ENCODE peak calls at places on chromosomes 16 and 17, in ten cellular contexts. One of them, this sample, is unnamed. For H3K4me1 and H4K20me1, the result is how much of the 10 kb centered on the place peaks cover.

GRCh38 chr16:49911430-49911829 is 55.5 kb upstream of the ZNF423 start:
- DNase-seq in endothelial cell of umbilical vein: no peak
- DNase-seq in IMR-90: no peak
- DNase-seq in GM23248: no peak
- DNase-seq in PC-3: no peak
- DNase-seq in fibroblast of lung: no peak
- DNase-seq in OCI-LY7: no peak
- DNase-seq in neural progenitor cell: no peak
- DNase-seq in GM23338: no peak
- DNase-seq in DND-41: no peak
- DNase-seq in this sample: no peak

GRCh38 chr16:19783363-19783762 is 65.3 kb downstream of the IQCK start:
- DNase-seq in endothelial cell of umbilical vein: no peak
- DNase-seq in DND-41: no peak
- DNase-seq in PC-3: no peak
- DNase-seq in neural progenitor cell: no peak
- DNase-seq in fibroblast of lung: peak
- DNase-seq in OCI-LY7: no peak
- DNase-seq in GM23248: no peak
- DNase-seq in IMR-90: no peak
- DNase-seq in GM23338: no peak
- DNase-seq in this sample: no peak

GRCh38 chr17:12592941-12593340 is 72.7 kb upstream of the MYOCD start:
- DNase-seq in GM23248: no peak
- DNase-seq in IMR-90: no peak
- DNase-seq in neural progenitor cell: no peak
- DNase-seq in endothelial cell of umbilical vein: no peak
- DNase-seq in fibroblast of lung: peak
- DNase-seq in PC-3: no peak
- DNase-seq in GM23338: no peak
- DNase-seq in OCI-LY7: no peak
- DNase-seq in DND-41: no peak
- DNase-seq in this sample: no peak

GRCh38 chr16:56589141-56590039 is at the start of gene MT3:
- DNase-seq in DND-41: no peak
- DNase-seq in GM23338: peak
- DNase-seq in OCI-LY7: no peak
- DNase-seq in PC-3: peak
- DNase-seq in IMR-90: no peak
- DNase-seq in GM23248: peak
- DNase-seq in fibroblast of lung: no peak
- DNase-seq in endothelial cell of umbilical vein: no peak
- DNase-seq in neural progenitor cell: peak
- DNase-seq in this sample: no peak

GRCh38 chr16:56939801-56940200 is 7.9 kb downstream of the HERPUD1 start:
- DNase-seq in IMR-90: no peak
- DNase-seq in fibroblast of lung: no peak
- DNase-seq in endothelial cell of umbilical vein: no peak
- DNase-seq in PC-3: no peak
- DNase-seq in GM23338: no peak
- DNase-seq in GM23248: no peak
- DNase-seq in OCI-LY7: no peak
- DNase-seq in DND-41: no peak
- DNase-seq in neural progenitor cell: no peak
- DNase-seq in this sample: no peak

GRCh38 chr17:82314012-82314720 is 3.2 kb downstream of the CD7 start:
- DNase-seq in GM23338: no peak
- DNase-seq in OCI-LY7: no peak
- DNase-seq in DND-41: no peak
- DNase-seq in neural progenitor cell: no peak
- DNase-seq in IMR-90: no peak
- DNase-seq in GM23248: no peak
- DNase-seq in endothelial cell of umbilical vein: no peak
- DNase-seq in fibroblast of lung: no peak
- DNase-seq in PC-3: no peak
- DNase-seq in this sample: no peak

GRCh38 chr17:40705567-40705966 is 2.0 kb upstream of the KRT24 start:
- DNase-seq in GM23338: no peak
- DNase-seq in GM23248: no peak
- DNase-seq in endothelial cell of umbilical vein: no peak
- DNase-seq in IMR-90: no peak
- DNase-seq in PC-3: no peak
- DNase-seq in neural progenitor cell: no peak
- DNase-seq in OCI-LY7: no peak
- DNase-seq in DND-41: no peak
- DNase-seq in fibroblast of lung: no peak
- DNase-seq in this sample: no peak

GRCh38 chr17:34257299-34257985 is 2.4 kb downstream of the CCL2 start:
- DNase-seq in GM23338: no peak
- DNase-seq in PC-3: no peak
- DNase-seq in endothelial cell of umbilical vein: peak
- DNase-seq in OCI-LY7: no peak
- DNase-seq in neural progenitor cell: no peak
- DNase-seq in IMR-90: peak
- DNase-seq in DND-41: no peak
- DNase-seq in GM23248: no peak
- DNase-seq in fibroblast of lung: no peak
- DNase-seq in this sample: no peak

GRCh38 chr16:67461600-67462278 is 19.2 kb downstream of the ATP6V0D1 start:
- DNase-seq in fibroblast of lung: no peak
- DNase-seq in GM23338: no peak
- DNase-seq in PC-3: no peak
- DNase-seq in GM23248: no peak
- DNase-seq in DND-41: no peak
- DNase-seq in IMR-90: no peak
- DNase-seq in OCI-LY7: no peak
- DNase-seq in endothelial cell of umbilical vein: no peak
- DNase-seq in neural progenitor cell: no peak
- DNase-seq in this sample: no peak

GRCh38 chr16:72876981-72877373 is 171.0 kb downstream of the ZFHX3 start:
- DNase-seq in PC-3: no peak
- DNase-seq in fibroblast of lung: no peak
- DNase-seq in GM23248: no peak
- DNase-seq in OCI-LY7: no peak
- DNase-seq in DND-41: no peak
- DNase-seq in neural progenitor cell: no peak
- DNase-seq in endothelial cell of umbilical vein: no peak
- DNase-seq in GM23338: no peak
- DNase-seq in IMR-90: no peak
- DNase-seq in this sample: no peak

GRCh38 chr16:67537636-67538591 is 9.3 kb downstream of the RIPOR1 start:
- DNase-seq in GM23248: peak
- DNase-seq in GM23338: peak
- DNase-seq in IMR-90: no peak
- DNase-seq in endothelial cell of umbilical vein: peak
- DNase-seq in OCI-LY7: peak
- DNase-seq in fibroblast of lung: no peak
- DNase-seq in neural progenitor cell: peak
- DNase-seq in DND-41: peak
- DNase-seq in PC-3: no peak
- DNase-seq in this sample: no peak

GRCh38 chr17:35170968-35171771 is 23.0 kb downstream of the SLC35G3 start:
- DNase-seq in neural progenitor cell: no peak
- DNase-seq in OCI-LY7: peak
- DNase-seq in GM23248: peak
- DNase-seq in GM23338: no peak
- DNase-seq in fibroblast of lung: peak
- DNase-seq in DND-41: peak
- DNase-seq in IMR-90: peak
- DNase-seq in PC-3: peak
- DNase-seq in endothelial cell of umbilical vein: peak
- DNase-seq in this sample: no peak

GRCh38 chr16:17228048-17228707 is 242.6 kb downstream of the XYLT1 start:
- DNase-seq in GM23248: no peak
- DNase-seq in endothelial cell of umbilical vein: no peak
- DNase-seq in IMR-90: no peak
- DNase-seq in fibroblast of lung: no peak
- DNase-seq in PC-3: no peak
- DNase-seq in DND-41: no peak
- DNase-seq in OCI-LY7: no peak
- DNase-seq in neural progenitor cell: peak
- DNase-seq in GM23338: no peak
- DNase-seq in this sample: peak

GRCh38 chr17:4648741-4649140 is 7.3 kb upstream of the ALOX15 start:
- DNase-seq in GM23248: no peak
- DNase-seq in DND-41: no peak
- DNase-seq in endothelial cell of umbilical vein: no peak
- DNase-seq in IMR-90: no peak
- DNase-seq in PC-3: no peak
- DNase-seq in GM23338: no peak
- DNase-seq in fibroblast of lung: peak
- DNase-seq in neural progenitor cell: no peak
- DNase-seq in OCI-LY7: no peak
- DNase-seq in this sample: no peak

GRCh38 chr17:12665263-12666210 is at the start of gene MYOCD:
- DNase-seq in neural progenitor cell: peak
- DNase-seq in PC-3: no peak
- DNase-seq in fibroblast of lung: no peak
- DNase-seq in IMR-90: peak
- DNase-seq in OCI-LY7: no peak
- DNase-seq in endothelial cell of umbilical vein: no peak
- DNase-seq in DND-41: no peak
- DNase-seq in GM23338: peak
- DNase-seq in GM23248: peak
- DNase-seq in this sample: no peak

DNA sequence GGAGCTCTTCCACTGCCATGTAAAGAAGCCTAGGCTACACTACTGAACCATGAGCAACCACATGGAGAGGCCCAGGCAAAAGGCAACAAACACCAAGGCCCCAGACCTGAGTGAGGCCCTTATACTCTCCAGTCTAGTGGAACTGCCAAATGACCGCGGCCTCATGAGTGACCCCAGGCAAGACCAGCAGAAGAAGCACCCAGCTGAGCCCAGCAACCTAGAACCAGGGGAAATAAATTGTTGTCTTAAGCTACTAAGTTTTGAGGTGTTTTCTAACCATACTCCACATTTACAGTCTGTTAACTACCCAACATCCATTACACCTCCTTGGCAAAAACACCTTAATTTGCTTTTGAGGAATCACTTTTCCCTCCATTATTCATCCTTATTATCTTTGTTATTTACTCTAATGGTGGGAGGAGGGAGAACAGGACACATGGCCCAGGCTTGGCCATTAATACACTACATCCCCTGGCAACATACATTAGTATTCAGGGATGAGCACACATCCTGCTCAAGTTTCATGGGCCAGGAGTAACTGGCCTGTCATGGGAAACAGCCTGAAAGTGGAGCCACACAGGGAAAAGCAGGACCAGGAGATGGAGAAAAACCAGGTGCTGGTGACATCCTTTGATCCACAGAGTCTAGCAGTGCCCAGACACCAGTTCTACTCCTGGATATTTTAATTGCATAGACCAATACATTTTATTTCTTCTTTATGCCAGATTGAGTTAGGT is 26.2 kb downstream of the SLC39A11 start:
- DNase-seq in OCI-LY7: no peak
- DNase-seq in fibroblast of lung: no peak
- DNase-seq in IMR-90: peak
- DNase-seq in PC-3: peak
- DNase-seq in DND-41: no peak
- DNase-seq in GM23338: no peak
- DNase-seq in endothelial cell of umbilical vein: no peak
- DNase-seq in GM23248: no peak
- DNase-seq in neural progenitor cell: no peak
- DNase-seq in this sample: no peak
- H3K4me1 ChIP-seq in OCI-LY7: under half
- H3K4me1 ChIP-seq in fibroblast of lung: under half
- H3K4me1 ChIP-seq in IMR-90: under half
- H3K4me1 ChIP-seq in PC-3: under half
- H3K4me1 ChIP-seq in DND-41: under half
- H3K4me1 ChIP-seq in GM23338: under half
- H3K4me1 ChIP-seq in endothelial cell of umbilical vein: under half
- H3K4me1 ChIP-seq in GM23248: under half
- H3K4me1 ChIP-seq in neural progenitor cell: under half
- H3K4me1 ChIP-seq in this sample: under half

GRCh38 chr16:53061256-53061655 is 6.5 kb downstream of the CHD9 start:
- DNase-seq in DND-41: no peak
- DNase-seq in fibroblast of lung: no peak
- DNase-seq in neural progenitor cell: no peak
- DNase-seq in GM23248: no peak
- DNase-seq in PC-3: no peak
- DNase-seq in GM23338: no peak
- DNase-seq in OCI-LY7: no peak
- DNase-seq in endothelial cell of umbilical vein: no peak
- DNase-seq in IMR-90: no peak
- DNase-seq in this sample: no peak
- H2AFZ ChIP-seq in DND-41: no peak
- H2AFZ ChIP-seq in fibroblast of lung: no peak
- H2AFZ ChIP-seq in neural progenitor cell: no peak
- H2AFZ ChIP-seq in GM23248: no peak
- H2AFZ ChIP-seq in PC-3: no peak
- H2AFZ ChIP-seq in GM23338: no peak
- H2AFZ ChIP-seq in OCI-LY7: no peak
- H2AFZ ChIP-seq in endothelial cell of umbilical vein: no peak
- H2AFZ ChIP-seq in IMR-90: no peak
- H2AFZ ChIP-seq in this sample: no peak

GRCh38 chr16:88473666-88474534 is 20.8 kb downstream of the ZFPM1 start:
- DNase-seq in DND-41: no peak
- DNase-seq in IMR-90: peak
- DNase-seq in GM23248: no peak
- DNase-seq in OCI-LY7: no peak
- DNase-seq in fibroblast of lung: peak
- DNase-seq in GM23338: no peak
- DNase-seq in endothelial cell of umbilical vein: peak
- DNase-seq in neural progenitor cell: no peak
- DNase-seq in PC-3: no peak
- DNase-seq in this sample: no peak
- H4K20me1 ChIP-seq in DND-41: half or more
- H4K20me1 ChIP-seq in IMR-90: under half
- H4K20me1 ChIP-seq in GM23248: under half
- H4K20me1 ChIP-seq in OCI-LY7: under half
- H4K20me1 ChIP-seq in fibroblast of lung: under half
- H4K20me1 ChIP-seq in GM23338: under half
- H4K20me1 ChIP-seq in endothelial cell of umbilical vein: under half
- H4K20me1 ChIP-seq in neural progenitor cell: under half
- H4K20me1 ChIP-seq in PC-3: under half
- H4K20me1 ChIP-seq in this sample: under half

DNA sequence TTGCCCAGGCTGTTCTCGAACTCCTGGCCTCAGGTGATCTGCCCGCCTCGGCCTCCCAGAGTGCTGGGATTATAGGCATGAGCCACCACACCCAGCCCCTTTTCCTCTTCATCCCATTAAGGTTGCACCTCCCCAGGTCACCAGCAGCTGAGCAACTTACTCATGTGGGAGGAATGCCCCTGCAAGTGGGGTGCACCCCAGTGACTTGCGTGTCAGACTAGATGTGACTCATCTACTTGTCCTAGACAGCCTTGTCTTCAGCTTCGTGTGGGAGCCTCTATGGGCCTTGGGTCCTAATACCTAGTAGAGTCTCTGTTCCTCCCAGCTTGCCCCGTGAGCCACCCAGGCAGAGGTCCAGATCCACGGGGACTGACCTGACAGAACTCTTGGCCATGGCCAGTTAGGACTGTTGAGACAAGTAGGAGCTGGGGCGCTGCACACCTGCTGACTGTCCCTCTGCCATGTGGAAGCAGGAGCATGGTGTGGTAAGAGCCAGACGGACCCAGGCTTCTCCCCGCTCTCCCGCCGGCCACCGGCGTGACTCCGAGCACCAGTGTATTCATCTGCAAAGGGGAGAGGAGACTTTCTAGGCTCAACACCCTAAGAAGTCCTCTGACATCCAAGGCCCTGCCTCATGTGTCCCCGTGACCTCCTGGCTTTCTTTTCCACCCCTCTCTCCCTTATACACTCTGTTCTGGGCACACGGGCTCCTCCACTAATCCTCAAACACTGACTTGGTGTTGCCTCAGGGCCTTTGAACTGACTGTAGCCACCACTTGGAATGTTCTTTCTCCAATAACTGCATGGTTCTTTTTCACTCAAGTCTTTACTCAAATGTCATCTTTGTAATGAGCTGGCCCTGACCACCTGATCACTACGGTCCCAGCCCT is 11.6 kb upstream of the CBX4 start:
- DNase-seq in IMR-90: peak
- DNase-seq in PC-3: peak
- DNase-seq in neural progenitor cell: no peak
- DNase-seq in GM23338: no peak
- DNase-seq in GM23248: peak
- DNase-seq in endothelial cell of umbilical vein: no peak
- DNase-seq in fibroblast of lung: peak
- DNase-seq in OCI-LY7: no peak
- DNase-seq in DND-41: no peak
- DNase-seq in this sample: no peak
- H3K4me1 ChIP-seq in IMR-90: under half
- H3K4me1 ChIP-seq in PC-3: under half
- H3K4me1 ChIP-seq in neural progenitor cell: under half
- H3K4me1 ChIP-seq in GM23338: under half
- H3K4me1 ChIP-seq in GM23248: under half
- H3K4me1 ChIP-seq in endothelial cell of umbilical vein: under half
- H3K4me1 ChIP-seq in fibroblast of lung: under half
- H3K4me1 ChIP-seq in OCI-LY7: under half
- H3K4me1 ChIP-seq in DND-41: under half
- H3K4me1 ChIP-seq in this sample: under half

This sample was measured in Karpas-422.